ENCODE peak calls at places on chromosomes 12 and 14, in four cellular contexts. N is gastrocnemius medialis, G is body of pancreas, F is right lobe of liver. Z is an unnamed sample.
A peak's percentile ranks its signal among the peaks of the same experiment; 100 is the strongest.

GRCh38 chr12:60335765-60336164 is 739.9 kb downstream of the SLC16A7 start:
- ATAC-seq in N (no peak), G (no peak), F (no peak), Z (no peak)

GRCh38 chr12:28963554-28963953 is 185.5 kb upstream of the FAR2 start:
- ATAC-seq in G (no peak), N (no peak), F (no peak), Z (no peak)

GRCh38 chr12:85711735-85712390 is 124.3 kb downstream of the RASSF9 start:
- ATAC-seq in N (peak; percentile 94), F (no peak), G (peak; percentile 47), Z (peak; percentile 95)

GRCh38 chr12:15757553-15758255 is 31.5 kb downstream of the EPS8 start:
- ATAC-seq in N (no peak), G (no peak), F (peak; percentile 17), Z (peak; percentile 65)

GRCh38 chr12:115440438-115440837 is 756.5 kb upstream of the TBX3 start:
- ATAC-seq in G (no peak), N (peak; percentile 51), F (no peak), Z (no peak)

GRCh38 chr14:53310412-53310811 is 157.3 kb upstream of the DDHD1 start:
- ATAC-seq in N (no peak), G (no peak), F (no peak), Z (no peak)

GRCh38 chr14:68727315-68728078 is 65.4 kb downstream of the ZFP36L1 start:
- ATAC-seq in N (no peak), F (no peak), G (no peak), Z (peak; percentile 32)

GRCh38 chr12:123971770-123972447 is 722 bp downstream of the CCDC92 start:
- ATAC-seq in F (peak; percentile 28), G (no peak), N (peak; percentile 22), Z (no peak)

GRCh38 chr14:31578266-31578665 is 17.1 kb downstream of the NUBPL start:
- ATAC-seq in F (no peak), N (peak; percentile 54), G (no peak), Z (peak; percentile 55)

GRCh38 chr14:68736519-68736918 is 56.3 kb downstream of the ZFP36L1 start:
- ATAC-seq in G (no peak), F (no peak), N (peak; percentile 38), Z (peak; percentile 50)

GRCh38 chr14:81400202-81400678 is at the start of gene STON2:
- ATAC-seq in N (peak; percentile 57), G (no peak), F (peak; percentile 60), Z (peak; percentile 14)

GRCh38 chr14:76729953-76730505 is 31.2 kb upstream of the VASH1 start:
- ATAC-seq in G (no peak), N (no peak), F (no peak), Z (no peak)

GRCh38 chr12:110622582-110622981 is 8.7 kb downstream of the TCTN1 start:
- ATAC-seq in N (no peak), G (no peak), F (no peak), Z (no peak)

GRCh38 chr12:69792533-69792932 is 32.5 kb upstream of the MYRFL start:
- ATAC-seq in G (no peak), N (no peak), F (no peak), Z (no peak)

GRCh38 chr14:75232597-75232996 is 46.0 kb upstream of the FOS start:
- ATAC-seq in G (no peak), N (no peak), F (no peak), Z (no peak)

GRCh38 chr14:98510392-98510791 is 761.6 kb downstream of the BCL11B start:
- ATAC-seq in F (no peak), G (no peak), N (no peak), Z (no peak)

GRCh38 chr14:96592591-96593388 is 90.6 kb downstream of the PAPOLA start:
- ATAC-seq in G (peak; percentile 71), F (peak; percentile 45), N (no peak), Z (peak; percentile 58)

GRCh38 chr14:49366416-49366815 is 219.8 kb downstream of the RPS29 start:
- ATAC-seq in N (no peak), F (no peak), G (no peak), Z (no peak)

Z was measured in gastroesophageal sphincter.